ENCODE peak calls at places on chromosomes 6 and 20, in nine cellular contexts. Z, I, Y, G, O, M, B, S and R are unnamed samples.

GRCh38 chr6:23735151-23735550 is 390.9 kb upstream of the NRSN1 start:
- DNase-seq in Z (no peak), I (no peak), Y (no peak), G (no peak), O (no peak), M (no peak), B (no peak), S (no peak), R (no peak)

GRCh38 chr6:131519670-131520436 is 53.2 kb upstream of the ARG1 start:
- DNase-seq in Z (no peak), I (peak; percentile 31), Y (no peak), G (peak; percentile 60), O (peak; percentile 3), M (peak; percentile 74), B (no peak), S (no peak), R (peak; percentile 1)

GRCh38 chr20:31712564-31713311 is 9.9 kb downstream of the BCL2L1 start:
- DNase-seq in Z (no peak), I (no peak), Y (peak; percentile 97), G (no peak), O (peak; percentile 71), M (no peak), B (peak; percentile 98), S (peak; percentile 44), R (no peak)

GRCh38 chr20:49431345-49431744 is 51.1 kb downstream of the KCNB1 start:
- DNase-seq in Z (no peak), I (no peak), Y (no peak), G (no peak), O (no peak), M (no peak), B (no peak), S (no peak), R (no peak)

GRCh38 chr6:111253999-111254778 is 166.9 kb downstream of the SLC16A10 start:
- DNase-seq in Z (no peak), I (no peak), Y (no peak), G (no peak), O (no peak), M (no peak), B (no peak), S (no peak), R (no peak)

GRCh38 chr6:37622639-37623038 is 75.0 kb downstream of the MDGA1 start:
- DNase-seq in Z (peak; percentile 36), I (no peak), Y (no peak), G (peak; percentile 17), O (no peak), M (peak; percentile 70), B (no peak), S (no peak), R (no peak)

GRCh38 chr6:22899446-22899845 is 330.1 kb downstream of the HDGFL1 start:
- DNase-seq in Z (no peak), I (no peak), Y (no peak), G (no peak), O (no peak), M (no peak), B (no peak), S (no peak), R (no peak)

GRCh38 chr20:63653041-63653973 is at the start of gene STMN3:
- DNase-seq in Z (peak; percentile 83), I (peak; percentile 81), Y (peak; percentile 29), G (peak; percentile 65), O (peak; percentile 80), M (peak; percentile 75), B (peak; percentile 93), S (peak; percentile 89), R (peak; percentile 86)

GRCh38 chr6:132490478-132491204 is 22.3 kb downstream of the STX7 start:
- DNase-seq in Z (no peak), I (no peak), Y (no peak), G (no peak), O (no peak), M (no peak), B (no peak), S (no peak), R (no peak)

GRCh38 chr6:81608776-81609175 is 143.7 kb downstream of the TENT5A start:
- DNase-seq in Z (no peak), I (no peak), Y (no peak), G (no peak), O (no peak), M (no peak), B (no peak), S (no peak), R (no peak)

GRCh38 chr6:34275128-34275804 is 26.5 kb upstream of the SMIM29 start:
- DNase-seq in Z (no peak), I (no peak), Y (no peak), G (no peak), O (no peak), M (peak; percentile 8), B (no peak), S (no peak), R (peak; percentile 63)

GRCh38 chr6:30820196-30820595 is 64.1 kb upstream of the DDR1 start:
- DNase-seq in Z (no peak), I (no peak), Y (peak; percentile 72), G (no peak), O (peak; percentile 72), M (no peak), B (peak; percentile 86), S (no peak), R (no peak)

GRCh38 chr6:97866616-97867015 is 583.6 kb upstream of the MMS22L start:
- DNase-seq in Z (no peak), I (no peak), Y (no peak), G (no peak), O (no peak), M (no peak), B (no peak), S (no peak), R (no peak)

GRCh38 chr6:47532981-47533585 is 55.5 kb downstream of the CD2AP start:
- DNase-seq in Z (no peak), I (no peak), Y (no peak), G (no peak), O (no peak), M (no peak), B (no peak), S (no peak), R (no peak)

GRCh38 chr6:12203001-12203400 is 87.2 kb upstream of the EDN1 start:
- DNase-seq in Z (no peak), I (no peak), Y (peak; percentile 87), G (no peak), O (no peak), M (no peak), B (no peak), S (no peak), R (no peak)

GRCh38 chr6:56242343-56242742 is 5.0 kb downstream of the COL21A1 start:
- DNase-seq in Z (no peak), I (no peak), Y (no peak), G (no peak), O (no peak), M (no peak), B (no peak), S (no peak), R (peak; percentile 69)

GRCh38 chr6:136646377-136646776 is 96.2 kb upstream of the MAP7 start:
- DNase-seq in Z (no peak), I (no peak), Y (no peak), G (no peak), O (peak; percentile 27), M (no peak), B (no peak), S (no peak), R (no peak)

GRCh38 chr6:20112206-20112605 is 100.1 kb downstream of the MBOAT1 start:
- DNase-seq in Z (no peak), I (no peak), Y (no peak), G (no peak), O (no peak), M (no peak), B (no peak), S (no peak), R (no peak)

GRCh38 chr6:134623391-134623790 is 305.5 kb upstream of the SGK1 start:
- DNase-seq in Z (no peak), I (no peak), Y (no peak), G (no peak), O (no peak), M (no peak), B (no peak), S (no peak), R (no peak)

GRCh38 chr20:63177134-63177784 is 38.7 kb downstream of the YTHDF1 start:
- DNase-seq in Z (no peak), I (no peak), Y (no peak), G (no peak), O (no peak), M (peak; percentile 47), B (no peak), S (no peak), R (no peak)

GRCh38 chr6:162181741-162182401 is 545.7 kb downstream of the PRKN start:
- DNase-seq in Z (no peak), I (no peak), Y (no peak), G (no peak), O (no peak), M (peak; percentile 4), B (no peak), S (no peak), R (no peak)

GRCh38 chr6:158036261-158036660 is 54.6 kb downstream of the SYNJ2 start:
- DNase-seq in Z (no peak), I (no peak), Y (no peak), G (no peak), O (no peak), M (no peak), B (no peak), S (no peak), R (no peak)

GRCh38 chr6:4466260-4466659 is 309.9 kb upstream of the CDYL start:
- DNase-seq in Z (no peak), I (no peak), Y (no peak), G (no peak), O (no peak), M (no peak), B (no peak), S (no peak), R (no peak)

GRCh38 chr6:13615802-13616140 is 636 bp downstream of the NOL7 start:
- DNase-seq in Z (peak; percentile 53), I (no peak), Y (no peak), G (no peak), O (no peak), M (peak; percentile 48), B (peak; percentile 76), S (peak; percentile 63), R (peak; percentile 45)

GRCh38 chr6:169051371-169051770 is 202.3 kb downstream of the THBS2 start:
- DNase-seq in Z (no peak), I (peak; percentile 93), Y (no peak), G (no peak), O (no peak), M (no peak), B (no peak), S (no peak), R (peak; percentile 48)

GRCh38 chr6:43180985-43181384 is 1.0 kb upstream of the CUL9 start:
- DNase-seq in Z (no peak), I (no peak), Y (no peak), G (no peak), O (no peak), M (no peak), B (no peak), S (no peak), R (no peak)

GRCh38 chr6:36389353-36389752 is 1.9 kb upstream of the ETV7 start:
- DNase-seq in Z (no peak), I (no peak), Y (no peak), G (no peak), O (no peak), M (no peak), B (no peak), S (no peak), R (no peak)

GRCh38 chr6:11795403-11795802 is 16.8 kb upstream of the ADTRP start:
- DNase-seq in Z (no peak), I (no peak), Y (no peak), G (no peak), O (no peak), M (no peak), B (no peak), S (no peak), R (no peak)

GRCh38 chr20:24896984-24897383 is 52.1 kb upstream of the CST7 start:
- DNase-seq in Z (no peak), I (no peak), Y (no peak), G (no peak), O (no peak), M (no peak), B (no peak), S (no peak), R (no peak)

GRCh38 chr20:63544958-63545516 is 2.5 kb downstream of the SRMS start:
- DNase-seq in Z (no peak), I (no peak), Y (no peak), G (no peak), O (no peak), M (no peak), B (no peak), S (no peak), R (no peak)

GRCh38 chr6:87237804-87238203 is 82.4 kb downstream of the ZNF292 start:
- DNase-seq in Z (no peak), I (no peak), Y (peak; percentile 6), G (peak; percentile 16), O (peak; percentile 4), M (peak; percentile 35), B (no peak), S (no peak), R (peak; percentile 1)